ENCODE peak calls at places on chromosomes 3 and 15, in five cellular contexts. One of them, this sample, is unnamed.

GRCh38 chr3:188673509-188674239 is 498.1 kb upstream of the TPRG1 start:
- DNase-seq in naive thymus-derived CD8-positive, alpha-beta T cell: no peak
- DNase-seq in left kidney: no peak
- DNase-seq in amniotic stem cell: no peak
- DNase-seq in T-helper 9 cell: no peak
- DNase-seq in this sample: no peak

GRCh38 chr3:43394071-43394501 is 107.7 kb downstream of the SNRK start:
- DNase-seq in naive thymus-derived CD8-positive, alpha-beta T cell: no peak
- DNase-seq in left kidney: peak
- DNase-seq in amniotic stem cell: no peak
- DNase-seq in T-helper 9 cell: no peak
- DNase-seq in this sample: peak

GRCh38 chr3:147394168-147394941 is 12.0 kb downstream of the ZIC4 start:
- DNase-seq in naive thymus-derived CD8-positive, alpha-beta T cell: no peak
- DNase-seq in left kidney: no peak
- DNase-seq in amniotic stem cell: no peak
- DNase-seq in T-helper 9 cell: no peak
- DNase-seq in this sample: no peak

GRCh38 chr3:51544011-51544775 is 5.7 kb downstream of the RAD54L2 start:
- DNase-seq in naive thymus-derived CD8-positive, alpha-beta T cell: no peak
- DNase-seq in left kidney: no peak
- DNase-seq in amniotic stem cell: no peak
- DNase-seq in T-helper 9 cell: no peak
- DNase-seq in this sample: no peak

GRCh38 chr3:195774917-195775316 is 36.8 kb downstream of the MUC4 start:
- DNase-seq in naive thymus-derived CD8-positive, alpha-beta T cell: no peak
- DNase-seq in left kidney: peak
- DNase-seq in amniotic stem cell: no peak
- DNase-seq in T-helper 9 cell: no peak
- DNase-seq in this sample: no peak

GRCh38 chr3:142053835-142054234 is 95.5 kb downstream of the TFDP2 start:
- DNase-seq in naive thymus-derived CD8-positive, alpha-beta T cell: no peak
- DNase-seq in left kidney: no peak
- DNase-seq in amniotic stem cell: no peak
- DNase-seq in T-helper 9 cell: no peak
- DNase-seq in this sample: no peak

GRCh38 chr3:178063475-178063874 is 472.8 kb upstream of the KCNMB2 start:
- DNase-seq in naive thymus-derived CD8-positive, alpha-beta T cell: no peak
- DNase-seq in left kidney: no peak
- DNase-seq in amniotic stem cell: no peak
- DNase-seq in T-helper 9 cell: no peak
- DNase-seq in this sample: no peak

GRCh38 chr3:189664311-189664710 is 33.1 kb downstream of the TP63 start:
- DNase-seq in naive thymus-derived CD8-positive, alpha-beta T cell: no peak
- DNase-seq in left kidney: no peak
- DNase-seq in amniotic stem cell: peak
- DNase-seq in T-helper 9 cell: no peak
- DNase-seq in this sample: peak

GRCh38 chr3:46135475-46135874 is 72.6 kb downstream of the CCR1 start:
- DNase-seq in naive thymus-derived CD8-positive, alpha-beta T cell: no peak
- DNase-seq in left kidney: no peak
- DNase-seq in amniotic stem cell: no peak
- DNase-seq in T-helper 9 cell: no peak
- DNase-seq in this sample: no peak

GRCh38 chr3:100833483-100833882 is 124.2 kb downstream of the TFG start:
- DNase-seq in naive thymus-derived CD8-positive, alpha-beta T cell: no peak
- DNase-seq in left kidney: no peak
- DNase-seq in amniotic stem cell: no peak
- DNase-seq in T-helper 9 cell: no peak
- DNase-seq in this sample: no peak

GRCh38 chr15:45199136-45199810 is 11.5 kb upstream of the SHF start:
- DNase-seq in naive thymus-derived CD8-positive, alpha-beta T cell: no peak
- DNase-seq in left kidney: peak
- DNase-seq in amniotic stem cell: no peak
- DNase-seq in T-helper 9 cell: peak
- DNase-seq in this sample: no peak

GRCh38 chr3:1439395-1439794 is 346.6 kb downstream of the CNTN6 start:
- DNase-seq in naive thymus-derived CD8-positive, alpha-beta T cell: no peak
- DNase-seq in left kidney: no peak
- DNase-seq in amniotic stem cell: no peak
- DNase-seq in T-helper 9 cell: no peak
- DNase-seq in this sample: no peak

GRCh38 chr3:23735575-23736326 is 70.0 kb upstream of the UBE2E1 start:
- DNase-seq in naive thymus-derived CD8-positive, alpha-beta T cell: no peak
- DNase-seq in left kidney: peak
- DNase-seq in amniotic stem cell: no peak
- DNase-seq in T-helper 9 cell: no peak
- DNase-seq in this sample: no peak

GRCh38 chr15:72835289-72835890 is 51.8 kb upstream of the ADPGK start:
- DNase-seq in naive thymus-derived CD8-positive, alpha-beta T cell: no peak
- DNase-seq in left kidney: peak
- DNase-seq in amniotic stem cell: no peak
- DNase-seq in T-helper 9 cell: no peak
- DNase-seq in this sample: no peak

GRCh38 chr3:4736284-4736861 is 242.9 kb upstream of the BHLHE40 start:
- DNase-seq in naive thymus-derived CD8-positive, alpha-beta T cell: no peak
- DNase-seq in left kidney: no peak
- DNase-seq in amniotic stem cell: no peak
- DNase-seq in T-helper 9 cell: no peak
- DNase-seq in this sample: peak

GRCh38 chr3:28317438-28318022 is 31.0 kb upstream of the ZCWPW2 start:
- DNase-seq in naive thymus-derived CD8-positive, alpha-beta T cell: no peak
- DNase-seq in left kidney: peak
- DNase-seq in amniotic stem cell: peak
- DNase-seq in T-helper 9 cell: no peak
- DNase-seq in this sample: no peak

This sample was measured in retinal pigment epithelial cell.